ENCODE peak calls at places on chromosomes 16 and 17, in six cellular contexts. One of them, this sample, is unnamed.

GRCh38 chr16:30142672-30143346 is 19.8 kb upstream of the MAPK3 start:
- DNase-seq in GM12865: peak; percentile 66
- DNase-seq in right cardiac atrium: no peak
- DNase-seq in cardiac fibroblast: no peak
- DNase-seq in upper lobe of right lung: no peak
- DNase-seq in choroid plexus epithelial cell: no peak
- DNase-seq in this sample: no peak

GRCh38 chr16:27230562-27230991 is 27.3 kb downstream of the KDM8 start:
- DNase-seq in GM12865: no peak
- DNase-seq in right cardiac atrium: no peak
- DNase-seq in cardiac fibroblast: no peak
- DNase-seq in upper lobe of right lung: no peak
- DNase-seq in choroid plexus epithelial cell: no peak
- DNase-seq in this sample: peak; percentile 71

GRCh38 chr16:80932725-80933124 is 74.0 kb downstream of the CMC2 start:
- DNase-seq in GM12865: no peak
- DNase-seq in right cardiac atrium: peak; percentile 76
- DNase-seq in cardiac fibroblast: peak; percentile 93
- DNase-seq in upper lobe of right lung: no peak
- DNase-seq in choroid plexus epithelial cell: peak; percentile 77
- DNase-seq in this sample: no peak

GRCh38 chr16:67555795-67556212 is 6.5 kb upstream of the CTCF start:
- DNase-seq in GM12865: peak; percentile 60
- DNase-seq in right cardiac atrium: no peak
- DNase-seq in cardiac fibroblast: peak; percentile 47
- DNase-seq in upper lobe of right lung: no peak
- DNase-seq in choroid plexus epithelial cell: peak; percentile 67
- DNase-seq in this sample: no peak

GRCh38 chr17:33014751-33015150 is 23.1 kb downstream of the SPACA3 start:
- DNase-seq in GM12865: no peak
- DNase-seq in right cardiac atrium: no peak
- DNase-seq in cardiac fibroblast: no peak
- DNase-seq in upper lobe of right lung: peak; percentile 52
- DNase-seq in choroid plexus epithelial cell: peak; percentile 44
- DNase-seq in this sample: no peak

GRCh38 chr16:21302454-21302853 is 24.4 kb upstream of the CRYM start:
- DNase-seq in GM12865: no peak
- DNase-seq in right cardiac atrium: no peak
- DNase-seq in cardiac fibroblast: no peak
- DNase-seq in upper lobe of right lung: no peak
- DNase-seq in choroid plexus epithelial cell: peak; percentile 8
- DNase-seq in this sample: no peak

GRCh38 chr17:71921726-71922320 is 199.0 kb upstream of the SOX9 start:
- DNase-seq in GM12865: peak; percentile 65
- DNase-seq in right cardiac atrium: no peak
- DNase-seq in cardiac fibroblast: no peak
- DNase-seq in upper lobe of right lung: no peak
- DNase-seq in choroid plexus epithelial cell: peak; percentile 55
- DNase-seq in this sample: no peak

GRCh38 chr16:53780051-53780450 is 76.1 kb downstream of the FTO start:
- DNase-seq in GM12865: no peak
- DNase-seq in right cardiac atrium: no peak
- DNase-seq in cardiac fibroblast: no peak
- DNase-seq in upper lobe of right lung: no peak
- DNase-seq in choroid plexus epithelial cell: no peak
- DNase-seq in this sample: no peak

GRCh38 chr16:8026450-8026849 is 563.9 kb downstream of the TMEM114 start:
- DNase-seq in GM12865: peak; percentile 1
- DNase-seq in right cardiac atrium: no peak
- DNase-seq in cardiac fibroblast: no peak
- DNase-seq in upper lobe of right lung: no peak
- DNase-seq in choroid plexus epithelial cell: no peak
- DNase-seq in this sample: no peak

GRCh38 chr17:8698142-8699050 is 46.2 kb downstream of the CCDC42 start:
- DNase-seq in GM12865: no peak
- DNase-seq in right cardiac atrium: peak; percentile 82
- DNase-seq in cardiac fibroblast: peak; percentile 92
- DNase-seq in upper lobe of right lung: no peak
- DNase-seq in choroid plexus epithelial cell: peak; percentile 55
- DNase-seq in this sample: peak; percentile 65

GRCh38 chr16:58732545-58733247 is 1.4 kb downstream of the GOT2 start:
- DNase-seq in GM12865: peak; percentile 60
- DNase-seq in right cardiac atrium: no peak
- DNase-seq in cardiac fibroblast: peak; percentile 36
- DNase-seq in upper lobe of right lung: no peak
- DNase-seq in choroid plexus epithelial cell: peak; percentile 51
- DNase-seq in this sample: no peak

GRCh38 chr16:28609631-28610594 is at the start of gene SULT1A1:
- DNase-seq in GM12865: no peak
- DNase-seq in right cardiac atrium: peak; percentile 63
- DNase-seq in cardiac fibroblast: peak; percentile 72
- DNase-seq in upper lobe of right lung: peak; percentile 92
- DNase-seq in choroid plexus epithelial cell: peak; percentile 40
- DNase-seq in this sample: peak; percentile 85

GRCh38 chr17:65100316-65101140 is 36.6 kb upstream of the RGS9 start:
- DNase-seq in GM12865: peak; percentile 92
- DNase-seq in right cardiac atrium: peak; percentile 88
- DNase-seq in cardiac fibroblast: peak; percentile 77
- DNase-seq in upper lobe of right lung: peak; percentile 93
- DNase-seq in choroid plexus epithelial cell: peak; percentile 76
- DNase-seq in this sample: peak; percentile 89

GRCh38 chr17:57195790-57196460 is 60.4 kb upstream of the MSI2 start:
- DNase-seq in GM12865: peak; percentile 13
- DNase-seq in right cardiac atrium: no peak
- DNase-seq in cardiac fibroblast: no peak
- DNase-seq in upper lobe of right lung: no peak
- DNase-seq in choroid plexus epithelial cell: peak; percentile 39
- DNase-seq in this sample: no peak

GRCh38 chr16:46947900-46948547 is 25.4 kb downstream of the DNAJA2 start:
- DNase-seq in GM12865: peak; percentile 78
- DNase-seq in right cardiac atrium: no peak
- DNase-seq in cardiac fibroblast: peak; percentile 63
- DNase-seq in upper lobe of right lung: no peak
- DNase-seq in choroid plexus epithelial cell: peak; percentile 73
- DNase-seq in this sample: no peak

DNA sequence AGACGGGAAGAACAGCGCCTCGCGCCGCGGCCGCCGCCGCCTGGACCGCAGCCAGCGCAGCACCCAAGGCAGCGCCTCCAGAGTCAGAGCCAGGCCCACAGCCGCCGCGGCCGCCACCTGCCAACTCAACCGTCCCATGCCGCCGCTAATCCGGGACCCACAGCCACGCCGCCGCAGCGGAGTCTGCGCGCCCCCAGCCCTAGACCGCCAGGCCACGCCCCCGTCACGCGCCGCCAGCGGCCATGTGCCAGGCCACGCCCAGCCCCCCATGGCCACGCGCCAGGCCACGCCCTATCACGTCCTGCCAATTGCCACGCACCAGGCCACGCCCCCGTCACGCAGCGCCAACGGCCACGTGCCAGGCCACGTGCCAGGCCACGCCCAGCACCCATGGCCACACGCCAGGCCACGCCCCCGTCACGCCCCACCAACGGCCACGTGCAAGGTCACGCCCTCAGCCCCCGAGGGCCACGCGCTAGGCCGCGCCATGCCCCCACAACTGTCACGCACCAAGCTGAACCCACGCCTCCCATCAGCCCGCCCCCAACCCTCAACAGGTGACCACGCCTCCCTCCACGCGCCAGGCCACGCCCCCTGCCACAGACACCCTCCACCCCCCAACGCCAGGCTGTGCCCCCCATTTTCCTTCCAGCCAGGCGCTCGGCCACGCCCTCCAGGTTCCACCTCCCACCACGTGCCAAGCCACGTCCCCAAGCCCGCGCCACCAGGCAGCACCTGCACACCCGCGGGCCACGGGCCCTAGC is at the start of gene PLD6:
- DNase-seq in GM12865: peak; percentile 98
- DNase-seq in right cardiac atrium: peak; percentile 79
- DNase-seq in cardiac fibroblast: peak; percentile 77
- DNase-seq in upper lobe of right lung: peak; percentile 91
- DNase-seq in choroid plexus epithelial cell: peak; percentile 68
- DNase-seq in this sample: peak; percentile 94
- H3K4me3 ChIP-seq in GM12865: peak within 1 kb of the TSS; percentile 76
- H3K4me3 ChIP-seq in right cardiac atrium: peak within 1 kb of the TSS; percentile 8
- H3K4me3 ChIP-seq in cardiac fibroblast: peak within 1 kb of the TSS; percentile 58
- H3K4me3 ChIP-seq in upper lobe of right lung: peak within 1 kb of the TSS; percentile 68
- H3K4me3 ChIP-seq in choroid plexus epithelial cell: peak within 1 kb of the TSS; percentile 57
- H3K4me3 ChIP-seq in this sample: peak within 1 kb of the TSS; percentile 58

GRCh38 chr17:18041776-18042175 is 2.6 kb downstream of the GID4 start:
- DNase-seq in GM12865: no peak
- DNase-seq in right cardiac atrium: no peak
- DNase-seq in cardiac fibroblast: peak; percentile 50
- DNase-seq in upper lobe of right lung: no peak
- DNase-seq in choroid plexus epithelial cell: peak; percentile 19
- DNase-seq in this sample: no peak

GRCh38 chr17:18038149-18038850 is 668 bp downstream of the ATPAF2 start:
- DNase-seq in GM12865: peak; percentile 56
- DNase-seq in right cardiac atrium: no peak
- DNase-seq in cardiac fibroblast: no peak
- DNase-seq in upper lobe of right lung: no peak
- DNase-seq in choroid plexus epithelial cell: no peak
- DNase-seq in this sample: no peak

GRCh38 chr17:18038861-18039534 is at the start of the genes ATPAF2 and GID4:
- DNase-seq in GM12865: peak; percentile 100
- DNase-seq in right cardiac atrium: peak; percentile 100
- DNase-seq in cardiac fibroblast: peak; percentile 99
- DNase-seq in upper lobe of right lung: peak; percentile 100
- DNase-seq in choroid plexus epithelial cell: peak; percentile 99
- DNase-seq in this sample: peak; percentile 100

GRCh38 chr17:18039535-18040286 is 503 bp downstream of the GID4 start:
- DNase-seq in GM12865: peak; percentile 56
- DNase-seq in right cardiac atrium: peak; percentile 32
- DNase-seq in cardiac fibroblast: no peak
- DNase-seq in upper lobe of right lung: peak; percentile 69
- DNase-seq in choroid plexus epithelial cell: peak; percentile 24
- DNase-seq in this sample: peak; percentile 38

DNA sequence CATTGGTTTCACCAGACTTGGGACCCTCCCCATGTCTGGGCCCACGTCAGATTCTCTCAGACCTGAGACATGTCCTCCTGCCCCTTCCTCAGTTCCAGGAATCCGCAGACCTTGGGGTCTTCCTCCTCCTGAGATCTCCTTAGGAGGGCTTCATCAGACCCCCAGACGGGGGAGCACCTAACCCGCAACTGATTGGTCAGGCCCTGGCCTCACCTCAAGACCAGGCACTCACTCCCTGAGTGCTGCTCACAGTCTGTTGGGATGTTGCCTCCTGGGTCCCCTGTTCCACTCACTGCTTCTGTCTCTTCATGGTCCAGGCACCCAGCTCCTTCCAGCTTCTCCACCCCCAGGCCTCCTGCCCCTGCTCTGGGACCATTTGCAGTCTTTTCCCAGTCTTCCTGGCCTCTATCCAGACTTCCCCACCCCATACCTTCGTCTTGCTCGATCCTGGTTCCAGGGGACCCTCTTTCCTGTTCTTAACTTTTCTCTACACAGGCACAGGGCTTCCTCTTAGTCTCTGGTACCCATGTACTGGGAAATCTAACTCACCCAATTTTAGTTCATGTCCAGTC is 1.2 kb downstream of the GID4 start:
- DNase-seq in GM12865: peak; percentile 13
- DNase-seq in right cardiac atrium: no peak
- DNase-seq in cardiac fibroblast: no peak
- DNase-seq in upper lobe of right lung: no peak
- DNase-seq in choroid plexus epithelial cell: no peak
- DNase-seq in this sample: no peak
- H3K4me3 ChIP-seq in GM12865: peak overlapping the region; percentile 75
- H3K4me3 ChIP-seq in right cardiac atrium: peak overlapping the region; percentile 83
- H3K4me3 ChIP-seq in cardiac fibroblast: peak overlapping the region; percentile 94
- H3K4me3 ChIP-seq in upper lobe of right lung: peak overlapping the region; percentile 94
- H3K4me3 ChIP-seq in choroid plexus epithelial cell: peak overlapping the region; percentile 95
- H3K4me3 ChIP-seq in this sample: peak overlapping the region; percentile 87

GRCh38 chr17:6496116-6496481 is 51.8 kb downstream of the PIMREG start:
- DNase-seq in GM12865: peak; percentile 28
- DNase-seq in right cardiac atrium: peak; percentile 5
- DNase-seq in cardiac fibroblast: peak; percentile 23
- DNase-seq in upper lobe of right lung: peak; percentile 45
- DNase-seq in choroid plexus epithelial cell: no peak
- DNase-seq in this sample: no peak

GRCh38 chr17:6494239-6494941 is 50.1 kb downstream of the PIMREG start:
- DNase-seq in GM12865: no peak
- DNase-seq in right cardiac atrium: peak; percentile 3
- DNase-seq in cardiac fibroblast: no peak
- DNase-seq in upper lobe of right lung: peak; percentile 60
- DNase-seq in choroid plexus epithelial cell: no peak
- DNase-seq in this sample: peak; percentile 61

GRCh38 chr17:6496636-6497441 is 52.6 kb downstream of the PIMREG start:
- DNase-seq in GM12865: no peak
- DNase-seq in right cardiac atrium: peak; percentile 3
- DNase-seq in cardiac fibroblast: no peak
- DNase-seq in upper lobe of right lung: peak; percentile 36
- DNase-seq in choroid plexus epithelial cell: no peak
- DNase-seq in this sample: no peak

GRCh38 chr17:6497496-6498221 is 53.4 kb downstream of the PIMREG start:
- DNase-seq in GM12865: no peak
- DNase-seq in right cardiac atrium: peak; percentile 12
- DNase-seq in cardiac fibroblast: no peak
- DNase-seq in upper lobe of right lung: peak; percentile 57
- DNase-seq in choroid plexus epithelial cell: no peak
- DNase-seq in this sample: no peak

GRCh38 chr17:6495450-6496115 is 51.3 kb downstream of the PIMREG start:
- DNase-seq in GM12865: no peak
- DNase-seq in right cardiac atrium: no peak
- DNase-seq in cardiac fibroblast: no peak
- DNase-seq in upper lobe of right lung: peak; percentile 40
- DNase-seq in choroid plexus epithelial cell: no peak
- DNase-seq in this sample: no peak
- H3K4me3 ChIP-seq in GM12865: no peak overlapping the region
- H3K4me3 ChIP-seq in right cardiac atrium: no peak overlapping the region
- H3K4me3 ChIP-seq in cardiac fibroblast: no peak overlapping the region
- H3K4me3 ChIP-seq in upper lobe of right lung: no peak overlapping the region
- H3K4me3 ChIP-seq in choroid plexus epithelial cell: no peak overlapping the region
- H3K4me3 ChIP-seq in this sample: no peak overlapping the region

DNA sequence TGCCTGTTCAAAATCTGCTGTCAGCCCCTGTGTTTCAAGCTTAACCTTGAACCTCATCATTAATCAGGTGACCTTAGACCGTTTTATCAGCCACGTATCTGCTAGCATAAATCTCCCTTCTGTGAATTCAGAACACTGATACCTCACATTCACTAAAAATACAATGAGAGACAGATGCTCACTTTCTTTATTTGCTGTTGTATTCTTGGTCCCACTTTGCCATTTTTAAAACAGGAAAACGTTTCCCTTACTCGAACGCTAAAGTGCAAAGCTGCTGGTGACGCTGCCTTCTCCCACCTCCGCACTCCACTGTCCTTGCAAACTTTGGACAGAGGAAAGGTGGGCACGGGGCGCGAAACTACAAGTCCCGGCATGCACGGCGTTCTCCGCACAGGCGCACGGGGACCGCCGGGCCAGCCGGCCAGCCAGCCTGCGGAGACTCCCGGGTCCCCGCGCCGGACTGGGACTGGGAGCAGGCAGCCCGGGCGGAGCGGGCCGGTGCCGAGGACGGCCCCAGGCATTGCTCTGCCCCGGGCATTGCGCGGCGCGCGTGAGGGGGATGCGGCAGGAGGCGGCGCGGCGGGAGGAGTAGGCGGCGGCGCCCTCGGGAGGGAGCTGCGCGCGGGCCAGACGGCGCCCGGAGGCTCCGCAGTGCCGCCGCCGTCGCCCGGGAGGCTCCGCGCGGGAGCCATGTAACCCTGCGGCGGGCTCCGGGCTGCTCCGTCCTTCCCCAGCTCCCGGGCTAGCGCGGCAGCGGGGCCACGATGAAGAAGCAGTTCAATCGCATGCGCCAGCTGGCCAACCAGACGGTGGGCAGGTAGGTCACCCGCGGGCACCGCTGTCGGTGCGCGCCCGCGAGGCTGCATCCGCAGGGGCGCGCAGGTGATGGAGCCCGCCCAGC is at the start of gene ARHGAP44:
- DNase-seq in GM12865: peak; percentile 66
- DNase-seq in right cardiac atrium: peak; percentile 77
- DNase-seq in cardiac fibroblast: peak; percentile 75
- DNase-seq in upper lobe of right lung: peak; percentile 87
- DNase-seq in choroid plexus epithelial cell: peak; percentile 67
- DNase-seq in this sample: peak; percentile 88
- H3K4me3 ChIP-seq in GM12865: peak within 1 kb of the TSS; percentile 56
- H3K4me3 ChIP-seq in right cardiac atrium: peak within 1 kb of the TSS; percentile 64
- H3K4me3 ChIP-seq in cardiac fibroblast: peak within 1 kb of the TSS; percentile 54
- H3K4me3 ChIP-seq in upper lobe of right lung: peak within 1 kb of the TSS; percentile 62
- H3K4me3 ChIP-seq in choroid plexus epithelial cell: peak within 1 kb of the TSS; percentile 63
- H3K4me3 ChIP-seq in this sample: peak within 1 kb of the TSS; percentile 54